ENCODE peak calls at places on chromosomes 13 and 19, in six cellular contexts. K is sigmoid colon, Q is SK-N-MC, Z is GM23338, E is upper lobe of left lung, L is spleen. H is an unnamed sample.

GRCh38 chr19:48571378-48572162 is 19.6 kb downstream of the SULT2B1 start:
- DNase-seq in K (no peak), Q (no peak), Z (no peak), E (peak), L (no peak), H (no peak)

GRCh38 chr13:82758056-82758455 is 1124.2 kb downstream of the SLITRK1 start:
- DNase-seq in K (no peak), Q (no peak), Z (peak), E (no peak), L (no peak), H (no peak)

GRCh38 chr19:14472202-14472961 is 2.8 kb downstream of the PTGER1 start:
- DNase-seq in K (no peak), Q (no peak), Z (peak), E (peak), L (peak), H (no peak)

GRCh38 chr13:46686171-46686570 is 110.8 kb downstream of the ESD start:
- DNase-seq in K (no peak), Q (no peak), Z (no peak), E (no peak), L (no peak), H (no peak)

GRCh38 chr19:29967623-29968022 is 25.6 kb downstream of the URI1 start:
- DNase-seq in K (no peak), Q (no peak), Z (no peak), E (no peak), L (no peak), H (no peak)

GRCh38 chr19:17580470-17581000 is 25.1 kb downstream of the COLGALT1 start:
- DNase-seq in K (no peak), Q (no peak), Z (peak), E (no peak), L (no peak), H (no peak)

GRCh38 chr13:62375653-62376052 is 960.0 kb upstream of the PCDH20 start:
- DNase-seq in K (no peak), Q (no peak), Z (no peak), E (no peak), L (no peak), H (no peak)

GRCh38 chr13:93714171-93714570 is 487.6 kb downstream of the GPC6 start:
- DNase-seq in K (no peak), Q (no peak), Z (no peak), E (no peak), L (no peak), H (no peak)

GRCh38 chr13:75357576-75358295 is 124.2 kb downstream of the TBC1D4 start:
- DNase-seq in K (no peak), Q (peak), Z (peak), E (no peak), L (no peak), H (no peak)

GRCh38 chr13:44136693-44137268 is 236.8 kb upstream of the SERP2 start:
- DNase-seq in K (no peak), Q (no peak), Z (no peak), E (no peak), L (no peak), H (no peak)

GRCh38 chr13:95039415-95039814 is 261.8 kb downstream of the ABCC4 start:
- DNase-seq in K (no peak), Q (no peak), Z (no peak), E (no peak), L (no peak), H (no peak)

GRCh38 chr13:46850214-46850613 is 46.6 kb downstream of the HTR2A start:
- DNase-seq in K (no peak), Q (no peak), Z (no peak), E (no peak), L (no peak), H (no peak)

GRCh38 chr13:48600374-48601364 is 53.1 kb upstream of the CYSLTR2 start:
- DNase-seq in K (no peak), Q (no peak), Z (no peak), E (no peak), L (no peak), H (no peak)

GRCh38 chr19:7516878-7517277 is 975 bp downstream of the ZNF358 start:
- DNase-seq in K (peak), Q (no peak), Z (no peak), E (no peak), L (no peak), H (no peak)

GRCh38 chr19:1512671-1513491 is at the start of gene ADAMTSL5:
- DNase-seq in K (no peak), Q (no peak), Z (peak), E (peak), L (no peak), H (no peak)

GRCh38 chr13:113448885-113449692 is 4.2 kb downstream of the ADPRHL1 start:
- DNase-seq in K (peak), Q (peak), Z (no peak), E (peak), L (peak), H (no peak)

GRCh38 chr19:57807541-57807940 is 7.2 kb downstream of the ZNF552 start:
- DNase-seq in K (no peak), Q (no peak), Z (no peak), E (no peak), L (no peak), H (no peak)

GRCh38 chr13:44449999-44450821 is 76.6 kb downstream of the SERP2 start:
- DNase-seq in K (no peak), Q (no peak), Z (no peak), E (no peak), L (no peak), H (no peak)

GRCh38 chr19:40605201-40605971 is 4.2 kb downstream of the LTBP4 start:
- DNase-seq in K (peak), Q (no peak), Z (peak), E (peak), L (peak), H (no peak)

GRCh38 chr19:4149518-4150288 is 3.7 kb upstream of the CREB3L3 start:
- DNase-seq in K (no peak), Q (no peak), Z (no peak), E (peak), L (no peak), H (no peak)

GRCh38 chr19:46844067-46844489 is 6.6 kb downstream of the AP2S1 start:
- DNase-seq in K (no peak), Q (no peak), Z (no peak), E (no peak), L (peak), H (no peak)
- TF ChIP-seq POLR2AphosphoS5 in K (no peak), Q (no peak), Z (no peak), E (no peak), L (no peak), H (no peak)

GRCh38 chr13:110394371-110394841 is 87.3 kb downstream of the COL4A2 start:
- DNase-seq in K (no peak), Q (no peak), Z (no peak), E (no peak), L (no peak), H (no peak)

GRCh38 chr13:110396476-110396875 is 89.4 kb downstream of the COL4A2 start:
- DNase-seq in K (no peak), Q (no peak), Z (no peak), E (no peak), L (no peak), H (no peak)

GRCh38 chr13:110397445-110397844 is 90.4 kb downstream of the COL4A2 start:
- DNase-seq in K (peak), Q (no peak), Z (no peak), E (no peak), L (no peak), H (no peak)

GRCh38 chr13:110398564-110399507 is 91.8 kb downstream of the COL4A2 start:
- DNase-seq in K (no peak), Q (no peak), Z (no peak), E (no peak), L (no peak), H (no peak)

DNA sequence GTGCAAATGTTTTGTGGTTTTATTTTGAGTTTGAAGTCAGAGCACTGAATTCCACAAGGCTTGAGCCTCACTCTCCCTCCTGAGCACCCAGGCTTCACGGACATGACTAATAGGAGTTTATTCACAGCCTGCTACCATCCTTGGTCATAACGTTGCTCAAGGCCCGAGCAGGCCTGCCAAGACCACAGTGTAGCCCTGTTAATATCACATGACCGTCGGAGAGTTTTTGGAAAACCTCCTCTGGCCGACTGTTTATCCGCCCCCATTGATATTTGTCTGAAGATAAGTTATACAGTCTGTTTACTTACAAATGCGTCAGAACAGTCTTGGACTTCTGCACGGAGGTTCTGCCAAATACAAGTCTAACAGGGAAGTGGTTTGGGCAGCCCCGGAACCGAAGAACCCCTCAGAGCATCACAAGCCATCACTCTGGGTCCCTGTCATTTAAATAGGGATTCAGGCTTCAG is 89.9 kb downstream of the COL4A2 start:
- DNase-seq in K (peak), Q (no peak), Z (no peak), E (peak), L (no peak), H (peak)
- TF ChIP-seq POLR2AphosphoS5 in K (peak), Q (no peak), Z (no peak), E (peak), L (no peak), H (peak)

GRCh38 chr19:11797491-11797890 is 832 bp upstream of the ZNF491 start:
- DNase-seq in K (peak), Q (no peak), Z (peak), E (peak), L (peak), H (peak)
- TF ChIP-seq POLR2AphosphoS5 in K (peak), Q (no peak), Z (no peak), E (no peak), L (no peak), H (no peak)

DNA sequence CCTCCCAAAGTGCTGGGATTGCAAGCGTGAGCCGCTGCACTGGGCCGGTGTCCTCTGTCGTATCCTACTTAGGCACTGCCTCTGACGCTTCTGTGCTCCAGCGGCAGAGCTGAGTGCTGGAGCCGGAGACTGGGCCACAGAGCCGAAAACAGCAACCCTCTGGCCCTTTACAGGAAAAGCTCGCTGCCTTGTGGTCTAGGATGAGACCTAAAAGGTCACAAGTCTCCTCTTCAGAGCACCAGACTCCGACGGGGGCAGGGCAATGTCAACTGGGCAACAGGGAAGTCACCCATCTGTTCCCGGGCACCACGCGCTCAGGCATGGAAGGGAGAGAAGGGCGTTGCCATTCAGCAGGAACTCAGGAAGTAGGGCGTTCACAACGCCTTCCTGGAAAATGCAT is 91.7 kb downstream of the GADD45B start:
- DNase-seq in K (peak), Q (no peak), Z (no peak), E (peak), L (peak), H (peak)
- TF ChIP-seq POLR2AphosphoS5 in K (no peak), Q (no peak), Z (no peak), E (peak), L (peak), H (no peak)